ENCODE peak calls at places on chromosomes 11 and 22, in six cellular contexts. W is fibroblast of mammary gland, O is pancreas, Q is transverse colon, V is thoracic aorta, I is sigmoid colon. P is an unnamed sample.

GRCh38 chr11:69746780-69747742 is 28.1 kb downstream of the FGF4 start:
- DNase-seq in W (no peak), O (no peak), Q (no peak), V (no peak), I (no peak), P (no peak)

GRCh38 chr11:76212086-76213035 is 6.1 kb upstream of the WNT11 start:
- DNase-seq in W (no peak), O (no peak), Q (no peak), V (no peak), I (no peak), P (no peak)

GRCh38 chr11:112033902-112034301 is 8.7 kb downstream of the DLAT start:
- DNase-seq in W (no peak), O (no peak), Q (no peak), V (no peak), I (no peak), P (no peak)

GRCh38 chr11:117145393-117145761 is 1.3 kb downstream of the PAFAH1B2 start:
- DNase-seq in W (peak), O (no peak), Q (peak), V (no peak), I (no peak), P (peak)

GRCh38 chr11:114340311-114341131 is 44.3 kb downstream of the NNMT start:
- DNase-seq in W (peak), O (no peak), Q (peak), V (no peak), I (peak), P (peak)

GRCh38 chr11:113182288-113182687 is 132.1 kb upstream of the TTC12 start:
- DNase-seq in W (no peak), O (no peak), Q (no peak), V (no peak), I (no peak), P (no peak)

GRCh38 chr11:61147271-61147670 is 14.0 kb downstream of the VPS37C start:
- DNase-seq in W (no peak), O (no peak), Q (no peak), V (no peak), I (peak), P (no peak)

GRCh38 chr11:75135021-75135650 is 15.8 kb upstream of the SLCO2B1 start:
- DNase-seq in W (no peak), O (no peak), Q (no peak), V (no peak), I (no peak), P (no peak)

GRCh38 chr11:126328444-126328843 is 24.6 kb downstream of the DCPS start:
- DNase-seq in W (no peak), O (no peak), Q (no peak), V (no peak), I (no peak), P (no peak)

GRCh38 chr11:103808246-103808645 is 228.2 kb upstream of the DDI1 start:
- DNase-seq in W (no peak), O (no peak), Q (no peak), V (no peak), I (no peak), P (no peak)

GRCh38 chr11:61092280-61092766 is 10.0 kb upstream of the CD5 start:
- DNase-seq in W (no peak), O (no peak), Q (peak), V (no peak), I (no peak), P (no peak)

GRCh38 chr11:34356130-34356529 is 1.7 kb downstream of the ABTB2 start:
- DNase-seq in W (no peak), O (no peak), Q (no peak), V (no peak), I (no peak), P (no peak)

GRCh38 chr11:103608566-103608965 is 427.9 kb upstream of the DDI1 start:
- DNase-seq in W (peak), O (no peak), Q (no peak), V (no peak), I (no peak), P (peak)

GRCh38 chr11:106656646-106657045 is 361.6 kb downstream of the GUCY1A2 start:
- DNase-seq in W (peak), O (no peak), Q (no peak), V (no peak), I (no peak), P (peak)

GRCh38 chr11:13666708-13667107 is 1.8 kb upstream of the FAR1 start:
- DNase-seq in W (no peak), O (no peak), Q (no peak), V (no peak), I (no peak), P (no peak)

GRCh38 chr11:94793822-94794221 is 25.7 kb downstream of the AMOTL1 start:
- DNase-seq in W (peak), O (no peak), Q (no peak), V (no peak), I (no peak), P (peak)

GRCh38 chr11:96279421-96280290 is 63.3 kb downstream of the MAML2 start:
- DNase-seq in W (peak), O (no peak), Q (no peak), V (no peak), I (no peak), P (peak)

GRCh38 chr11:77186302-77186701 is 58.3 kb downstream of the MYO7A start:
- DNase-seq in W (no peak), O (no peak), Q (no peak), V (no peak), I (no peak), P (no peak)

GRCh38 chr11:57353024-57353423 is 14.9 kb downstream of the P2RX3 start:
- DNase-seq in W (no peak), O (no peak), Q (no peak), V (no peak), I (no peak), P (no peak)

GRCh38 chr11:128776088-128776433 is 82.2 kb downstream of the FLI1 start:
- DNase-seq in W (no peak), O (no peak), Q (peak), V (no peak), I (no peak), P (no peak)

GRCh38 chr11:29025001-29025400 is 916.8 kb downstream of the METTL15 start:
- DNase-seq in W (no peak), O (no peak), Q (no peak), V (no peak), I (no peak), P (peak)

GRCh38 chr11:118876261-118876660 is 7.4 kb upstream of the CXCR5 start:
- DNase-seq in W (no peak), O (no peak), Q (no peak), V (no peak), I (no peak), P (no peak)

GRCh38 chr11:57711414-57712255 is at the start of gene MED19:
- DNase-seq in W (peak), O (peak), Q (peak), V (peak), I (peak), P (peak)

GRCh38 chr11:61890536-61891330 is 612 bp downstream of the FADS3 start:
- DNase-seq in W (peak), O (peak), Q (peak), V (peak), I (peak), P (peak)

GRCh38 chr22:23804781-23805291 is 18.1 kb downstream of the SMARCB1 start:
- DNase-seq in W (no peak), O (no peak), Q (no peak), V (no peak), I (no peak), P (no peak)

GRCh38 chr11:92240946-92241345 is 16.3 kb downstream of the FAT3 start:
- DNase-seq in W (no peak), O (no peak), Q (no peak), V (no peak), I (no peak), P (no peak)

GRCh38 chr11:118522571-118523072 is 4.7 kb upstream of the TTC36 start:
- DNase-seq in W (peak), O (no peak), Q (no peak), V (no peak), I (no peak), P (peak)

GRCh38 chr11:12114487-12115033 is 4.2 kb downstream of the MICAL2 start:
- DNase-seq in W (peak), O (no peak), Q (no peak), V (no peak), I (no peak), P (peak)

GRCh38 chr11:60699282-60699681 is at the start of gene MS4A8:
- DNase-seq in W (no peak), O (no peak), Q (peak), V (no peak), I (no peak), P (peak)

GRCh38 chr11:106695506-106695905 is 322.8 kb downstream of the GUCY1A2 start:
- DNase-seq in W (peak), O (no peak), Q (no peak), V (no peak), I (no peak), P (peak)

GRCh38 chr22:40648386-40648785 is 11.9 kb upstream of the MRTFA start:
- DNase-seq in W (no peak), O (no peak), Q (peak), V (no peak), I (no peak), P (no peak)

GRCh38 chr22:23175817-23176644 is 4.3 kb upstream of the BCR start:
- DNase-seq in W (no peak), O (no peak), Q (no peak), V (no peak), I (no peak), P (no peak)

GRCh38 chr11:77776455-77776854 is 44.1 kb downstream of the RSF1 start:
- DNase-seq in W (peak), O (no peak), Q (no peak), V (no peak), I (no peak), P (peak)

GRCh38 chr11:35618497-35619029 is 303 bp downstream of the FJX1 start:
- DNase-seq in W (peak), O (peak), Q (peak), V (no peak), I (peak), P (peak)

GRCh38 chr11:112524808-112525207 is 264.1 kb upstream of the PLET1 start:
- DNase-seq in W (no peak), O (peak), Q (peak), V (peak), I (peak), P (no peak)

GRCh38 chr11:105371311-105371710 is 231.7 kb upstream of the CARD18 start:
- DNase-seq in W (no peak), O (no peak), Q (no peak), V (no peak), I (no peak), P (no peak)

GRCh38 chr22:28873183-28873964 is 10.0 kb upstream of the ZNRF3 start:
- DNase-seq in W (no peak), O (no peak), Q (no peak), V (no peak), I (no peak), P (no peak)

GRCh38 chr11:57213282-57214086 is 23.6 kb downstream of the APLNR start:
- DNase-seq in W (peak), O (no peak), Q (no peak), V (no peak), I (no peak), P (no peak)

GRCh38 chr22:38097058-38097457 is 13.1 kb upstream of the SLC16A8 start:
- DNase-seq in W (no peak), O (no peak), Q (no peak), V (no peak), I (no peak), P (no peak)

GRCh38 chr22:38103641-38104040 is 6.8 kb downstream of the BAIAP2L2 start:
- DNase-seq in W (no peak), O (no peak), Q (no peak), V (no peak), I (no peak), P (no peak)

GRCh38 chr22:38098410-38099249 is 11.9 kb downstream of the BAIAP2L2 start:
- DNase-seq in W (peak), O (no peak), Q (no peak), V (no peak), I (no peak), P (no peak)

DNA sequence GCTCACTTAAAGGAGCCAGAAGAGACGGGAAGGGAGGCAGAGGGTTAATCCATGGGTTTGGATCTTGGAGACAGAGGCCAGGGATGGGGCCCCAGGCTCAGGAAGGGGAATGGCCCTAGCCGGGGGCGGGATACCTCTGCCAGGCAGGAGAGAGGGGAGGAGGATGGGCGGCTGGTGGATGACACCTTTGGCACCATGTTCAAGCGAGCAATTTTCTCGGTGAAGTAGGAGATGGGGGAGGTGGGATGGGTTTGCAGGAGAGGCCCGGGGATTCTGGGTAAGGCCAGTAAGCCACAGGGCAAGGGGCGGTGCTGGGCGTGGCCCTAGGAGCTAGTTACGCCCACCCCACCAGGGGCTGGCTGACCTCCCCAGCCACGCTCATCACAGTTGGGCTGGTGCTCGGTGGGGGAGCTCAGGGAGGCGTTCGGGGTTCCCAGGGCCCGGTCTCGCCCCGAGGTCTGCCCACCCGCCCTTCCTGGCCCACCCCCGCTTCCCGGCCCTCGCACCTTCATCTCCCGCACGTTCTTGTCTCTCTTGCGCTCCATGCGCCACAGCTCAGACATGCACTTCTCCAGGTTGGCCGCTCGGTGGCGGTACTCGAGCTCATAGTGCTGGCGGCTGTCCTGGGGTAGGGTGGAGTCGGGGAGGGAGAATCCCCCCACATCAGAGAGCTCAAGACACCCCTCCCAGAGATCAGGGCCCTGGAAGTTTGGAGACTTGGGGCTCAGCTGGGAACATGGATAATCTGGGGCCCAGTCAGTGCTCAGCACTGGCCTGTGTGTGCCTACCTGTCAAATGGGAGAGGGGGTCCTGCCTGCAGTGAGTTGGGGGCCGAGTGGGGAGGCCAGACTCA is 12.7 kb downstream of the BAIAP2L2 start:
- DNase-seq in W (peak), O (no peak), Q (no peak), V (no peak), I (no peak), P (peak)
- TF ChIP-seq CTCF in W (peak), O (no peak), Q (no peak), V (peak), I (no peak), P (peak)

DNA sequence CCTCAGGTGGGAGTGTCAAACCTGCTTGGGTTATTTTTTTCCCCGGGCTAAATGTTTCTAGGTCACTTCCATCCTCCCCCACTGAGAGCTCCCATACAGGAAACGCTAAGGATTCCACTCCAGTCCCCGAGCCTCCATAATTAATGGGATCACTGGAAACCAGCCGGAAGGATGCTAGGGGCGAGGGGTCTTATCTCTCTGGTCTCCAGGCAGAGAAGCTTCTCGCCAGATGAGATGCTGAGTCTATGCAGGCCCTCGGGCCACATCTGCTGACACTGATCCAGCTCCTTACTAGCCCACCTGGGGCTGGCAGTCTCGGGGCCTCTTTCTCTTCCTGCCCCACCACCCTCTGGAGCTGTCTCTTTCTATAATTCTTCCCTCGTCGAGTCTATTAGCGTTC is 125.9 kb upstream of the SYT13 start:
- DNase-seq in W (no peak), O (no peak), Q (no peak), V (no peak), I (no peak), P (no peak)
- H3K4me3 ChIP-seq in W (no peak), O (no peak), Q (no peak), V (no peak), I (no peak), P (no peak)

GRCh38 chr11:32487270-32487669 is 51.9 kb upstream of the WT1 start:
- DNase-seq in W (no peak), O (no peak), Q (no peak), V (no peak), I (no peak), P (peak)
- TF ChIP-seq CTCF in W (no peak), O (no peak), Q (no peak), V (no peak), I (no peak), P (peak)

GRCh38 chr11:1728931-1729691 is 21.3 kb downstream of the IFITM10 start:
- DNase-seq in W (no peak), O (no peak), Q (no peak), V (no peak), I (no peak), P (no peak)

GRCh38 chr11:1727861-1728260 is 22.5 kb downstream of the IFITM10 start:
- DNase-seq in W (no peak), O (no peak), Q (no peak), V (no peak), I (no peak), P (no peak)

GRCh38 chr11:1729692-1730011 is 20.7 kb downstream of the IFITM10 start:
- DNase-seq in W (no peak), O (no peak), Q (no peak), V (no peak), I (no peak), P (no peak)

GRCh38 chr11:1728281-1728680 is 22.1 kb downstream of the IFITM10 start:
- DNase-seq in W (no peak), O (no peak), Q (no peak), V (no peak), I (no peak), P (no peak)

GRCh38 chr11:1727088-1727690 is 23.2 kb downstream of the IFITM10 start:
- DNase-seq in W (no peak), O (no peak), Q (no peak), V (no peak), I (no peak), P (no peak)
- H3K4me3 ChIP-seq in W (no peak), O (no peak), Q (no peak), V (no peak), I (no peak), P (no peak)

DNA sequence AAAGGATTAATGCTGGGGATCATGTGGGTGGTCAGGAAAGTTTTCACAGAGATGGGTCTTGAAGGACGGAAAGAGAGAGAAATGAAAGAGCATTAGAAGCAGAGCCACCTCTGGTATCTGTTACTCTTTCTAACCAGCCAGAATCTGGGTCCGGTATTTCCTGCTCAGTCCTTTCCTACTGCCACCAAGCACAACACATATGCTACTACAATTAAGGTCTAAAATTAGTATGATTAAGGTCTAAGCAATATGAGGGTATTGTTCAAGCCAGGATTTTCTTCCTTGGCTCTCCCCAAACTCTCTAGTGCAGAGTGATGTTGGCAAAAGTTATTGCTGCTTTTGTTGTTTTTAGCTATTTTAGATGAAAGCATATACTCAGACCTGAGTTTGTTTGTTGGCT is 59.2 kb upstream of the EED start:
- DNase-seq in W (no peak), O (no peak), Q (no peak), V (no peak), I (no peak), P (no peak)
- TF ChIP-seq CTCF in W (no peak), O (no peak), Q (no peak), V (no peak), I (no peak), P (no peak)

GRCh38 chr11:72591785-72592490 is 82.3 kb downstream of the PDE2A start:
- DNase-seq in W (no peak), O (peak), Q (no peak), V (no peak), I (no peak), P (peak)

GRCh38 chr11:72587696-72588095 is 86.5 kb downstream of the PDE2A start:
- DNase-seq in W (no peak), O (no peak), Q (no peak), V (no peak), I (peak), P (no peak)

GRCh38 chr11:72591023-72591422 is 83.2 kb downstream of the PDE2A start:
- DNase-seq in W (no peak), O (no peak), Q (no peak), V (no peak), I (no peak), P (no peak)

GRCh38 chr11:72588656-72589410 is 85.4 kb downstream of the PDE2A start:
- DNase-seq in W (no peak), O (no peak), Q (no peak), V (no peak), I (peak), P (no peak)

DNA sequence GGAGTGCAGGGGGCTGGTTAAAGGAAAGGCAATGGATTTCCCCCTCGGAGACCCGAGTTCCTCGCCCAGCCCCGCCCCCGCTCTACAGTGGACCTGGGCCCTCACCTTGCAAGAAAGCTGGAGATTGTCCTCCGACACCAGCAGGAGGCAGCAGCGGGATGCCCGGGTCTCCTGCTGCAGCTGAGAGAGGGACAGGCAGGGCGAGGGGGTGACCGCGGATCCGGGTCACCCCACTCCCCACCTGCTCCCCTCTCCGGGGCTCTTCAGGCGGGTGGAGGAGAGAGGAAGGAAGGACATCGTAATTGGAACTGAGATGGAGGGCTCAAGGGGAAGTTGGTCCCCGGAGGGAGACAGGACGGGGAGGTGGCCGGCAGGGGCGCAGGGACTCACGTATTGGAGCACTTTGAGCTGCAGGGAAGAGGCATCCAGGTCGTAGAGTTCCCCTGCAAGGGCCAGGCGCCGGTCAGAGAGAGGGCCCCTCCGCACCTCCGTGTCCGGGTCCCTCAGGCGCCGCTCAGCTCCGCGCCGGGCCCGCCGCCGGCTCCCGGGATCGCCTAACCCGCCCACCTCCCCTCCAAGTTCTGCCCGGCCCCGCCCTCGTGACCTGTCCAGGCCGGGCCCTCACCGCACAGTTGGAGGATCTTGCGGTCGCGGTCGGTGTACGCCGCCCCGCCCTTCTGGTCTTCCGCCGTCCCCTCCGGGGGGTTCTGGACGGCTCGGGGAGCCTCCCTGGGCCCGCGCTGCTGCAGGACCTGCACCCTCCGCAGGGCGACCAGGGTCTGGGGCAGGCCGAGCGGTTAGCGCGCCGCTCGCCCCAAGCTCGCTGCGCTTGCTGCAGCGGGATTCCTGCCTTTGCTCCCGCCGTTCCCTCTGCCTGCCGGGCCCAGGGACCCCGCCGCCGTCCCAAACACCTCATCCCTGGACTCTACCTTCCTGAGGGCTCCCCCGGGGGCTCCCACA is 84.1 kb downstream of the PDE2A start:
- DNase-seq in W (peak), O (peak), Q (peak), V (no peak), I (no peak), P (peak)
- H3K4me3 ChIP-seq in W (no peak), O (peak), Q (no peak), V (peak), I (peak), P (peak)